ENCODE peak calls at places on chromosomes 13 and 19, in nine cellular contexts. One of them, this sample, is unnamed. For H3K36me3, the result is how much of the 10 kb centered on the place peaks cover.

GRCh38 chr13:38543561-38543960 is 143.3 kb upstream of the FREM2 start:
- DNase-seq in kidney epithelial cell: no peak
- DNase-seq in right lobe of liver: no peak
- DNase-seq in H1: no peak
- DNase-seq in GM06990: no peak
- DNase-seq in CD8-positive, alpha-beta T cell: no peak
- DNase-seq in mammary epithelial cell: peak
- DNase-seq in bronchial epithelial cell: peak
- DNase-seq in tibial artery: no peak
- DNase-seq in this sample: no peak

GRCh38 chr13:97627566-97627965 is 193.6 kb downstream of the RAP2A start:
- DNase-seq in tibial artery: peak
- DNase-seq in right lobe of liver: no peak
- DNase-seq in mammary epithelial cell: peak
- DNase-seq in kidney epithelial cell: peak
- DNase-seq in bronchial epithelial cell: peak
- DNase-seq in GM06990: no peak
- DNase-seq in H1: no peak
- DNase-seq in CD8-positive, alpha-beta T cell: no peak
- DNase-seq in this sample: peak

GRCh38 chr13:76903544-76904162 is 17.4 kb upstream of the KCTD12 start:
- DNase-seq in mammary epithelial cell: peak
- DNase-seq in right lobe of liver: peak
- DNase-seq in bronchial epithelial cell: peak
- DNase-seq in GM06990: peak
- DNase-seq in CD8-positive, alpha-beta T cell: peak
- DNase-seq in kidney epithelial cell: no peak
- DNase-seq in H1: peak
- DNase-seq in tibial artery: peak
- DNase-seq in this sample: no peak

GRCh38 chr19:379796-380195 is 29.2 kb downstream of the C2CD4C start:
- DNase-seq in tibial artery: no peak
- DNase-seq in bronchial epithelial cell: no peak
- DNase-seq in H1: no peak
- DNase-seq in right lobe of liver: no peak
- DNase-seq in mammary epithelial cell: no peak
- DNase-seq in GM06990: no peak
- DNase-seq in kidney epithelial cell: no peak
- DNase-seq in CD8-positive, alpha-beta T cell: no peak
- DNase-seq in this sample: no peak

GRCh38 chr19:11345122-11345752 is 831 bp downstream of the TMEM205 start:
- DNase-seq in H1: no peak
- DNase-seq in GM06990: no peak
- DNase-seq in tibial artery: no peak
- DNase-seq in mammary epithelial cell: no peak
- DNase-seq in CD8-positive, alpha-beta T cell: no peak
- DNase-seq in bronchial epithelial cell: peak
- DNase-seq in kidney epithelial cell: no peak
- DNase-seq in right lobe of liver: peak
- DNase-seq in this sample: no peak

GRCh38 chr19:19554074-19555023 is 16.3 kb downstream of the CILP2 start:
- DNase-seq in tibial artery: no peak
- DNase-seq in mammary epithelial cell: no peak
- DNase-seq in H1: peak
- DNase-seq in bronchial epithelial cell: no peak
- DNase-seq in kidney epithelial cell: no peak
- DNase-seq in GM06990: no peak
- DNase-seq in CD8-positive, alpha-beta T cell: no peak
- DNase-seq in right lobe of liver: no peak
- DNase-seq in this sample: no peak

GRCh38 chr19:4488496-4488895 is 16.4 kb downstream of the HDGFL2 start:
- DNase-seq in GM06990: no peak
- DNase-seq in right lobe of liver: no peak
- DNase-seq in mammary epithelial cell: no peak
- DNase-seq in kidney epithelial cell: no peak
- DNase-seq in H1: no peak
- DNase-seq in bronchial epithelial cell: no peak
- DNase-seq in CD8-positive, alpha-beta T cell: no peak
- DNase-seq in tibial artery: no peak
- DNase-seq in this sample: no peak

GRCh38 chr13:19713186-19713965 is 69.4 kb downstream of the PSPC1 start:
- DNase-seq in tibial artery: no peak
- DNase-seq in GM06990: peak
- DNase-seq in mammary epithelial cell: peak
- DNase-seq in bronchial epithelial cell: peak
- DNase-seq in CD8-positive, alpha-beta T cell: no peak
- DNase-seq in H1: no peak
- DNase-seq in right lobe of liver: no peak
- DNase-seq in kidney epithelial cell: peak
- DNase-seq in this sample: no peak

GRCh38 chr19:12779162-12779993 is 4.0 kb upstream of the HOOK2 start:
- DNase-seq in mammary epithelial cell: peak
- DNase-seq in H1: no peak
- DNase-seq in bronchial epithelial cell: no peak
- DNase-seq in CD8-positive, alpha-beta T cell: no peak
- DNase-seq in tibial artery: no peak
- DNase-seq in right lobe of liver: peak
- DNase-seq in GM06990: peak
- DNase-seq in kidney epithelial cell: no peak
- DNase-seq in this sample: peak

GRCh38 chr13:30179547-30180256 is 127.6 kb downstream of the KATNAL1 start:
- DNase-seq in right lobe of liver: no peak
- DNase-seq in GM06990: no peak
- DNase-seq in tibial artery: no peak
- DNase-seq in H1: no peak
- DNase-seq in bronchial epithelial cell: no peak
- DNase-seq in CD8-positive, alpha-beta T cell: no peak
- DNase-seq in kidney epithelial cell: no peak
- DNase-seq in mammary epithelial cell: no peak
- DNase-seq in this sample: no peak

GRCh38 chr13:109784590-109785140 is 1.7 kb downstream of the IRS2 start:
- DNase-seq in kidney epithelial cell: no peak
- DNase-seq in mammary epithelial cell: peak
- DNase-seq in GM06990: no peak
- DNase-seq in H1: peak
- DNase-seq in tibial artery: peak
- DNase-seq in bronchial epithelial cell: no peak
- DNase-seq in right lobe of liver: peak
- DNase-seq in CD8-positive, alpha-beta T cell: peak
- DNase-seq in this sample: no peak

GRCh38 chr13:46389457-46389856 is 2.4 kb upstream of the RUBCNL start:
- DNase-seq in GM06990: no peak
- DNase-seq in H1: no peak
- DNase-seq in mammary epithelial cell: no peak
- DNase-seq in kidney epithelial cell: no peak
- DNase-seq in right lobe of liver: no peak
- DNase-seq in tibial artery: no peak
- DNase-seq in CD8-positive, alpha-beta T cell: no peak
- DNase-seq in bronchial epithelial cell: no peak
- DNase-seq in this sample: no peak

GRCh38 chr19:46181386-46181774 is 33.3 kb downstream of the IGFL2 start:
- DNase-seq in tibial artery: no peak
- DNase-seq in mammary epithelial cell: no peak
- DNase-seq in bronchial epithelial cell: peak
- DNase-seq in H1: no peak
- DNase-seq in GM06990: no peak
- DNase-seq in right lobe of liver: no peak
- DNase-seq in CD8-positive, alpha-beta T cell: no peak
- DNase-seq in kidney epithelial cell: no peak
- DNase-seq in this sample: no peak

GRCh38 chr19:8393871-8394250 is 3.7 kb downstream of the RAB11B start:
- DNase-seq in H1: no peak
- DNase-seq in GM06990: no peak
- DNase-seq in bronchial epithelial cell: no peak
- DNase-seq in mammary epithelial cell: no peak
- DNase-seq in CD8-positive, alpha-beta T cell: no peak
- DNase-seq in kidney epithelial cell: no peak
- DNase-seq in right lobe of liver: no peak
- DNase-seq in tibial artery: no peak
- DNase-seq in this sample: no peak

GRCh38 chr19:51440846-51441409 is 17.3 kb downstream of the SIGLEC8 start:
- DNase-seq in H1: no peak
- DNase-seq in mammary epithelial cell: no peak
- DNase-seq in right lobe of liver: no peak
- DNase-seq in kidney epithelial cell: no peak
- DNase-seq in bronchial epithelial cell: no peak
- DNase-seq in tibial artery: no peak
- DNase-seq in GM06990: no peak
- DNase-seq in CD8-positive, alpha-beta T cell: peak
- DNase-seq in this sample: peak

GRCh38 chr19:7914598-7915045 is at the start of gene TGFBR3L:
- DNase-seq in bronchial epithelial cell: no peak
- DNase-seq in tibial artery: no peak
- DNase-seq in right lobe of liver: peak
- DNase-seq in kidney epithelial cell: no peak
- DNase-seq in H1: no peak
- DNase-seq in GM06990: peak
- DNase-seq in CD8-positive, alpha-beta T cell: no peak
- DNase-seq in mammary epithelial cell: no peak
- DNase-seq in this sample: no peak

GRCh38 chr13:86446311-86446710 is 647.1 kb upstream of the SLITRK6 start:
- DNase-seq in right lobe of liver: no peak
- DNase-seq in mammary epithelial cell: no peak
- DNase-seq in GM06990: no peak
- DNase-seq in kidney epithelial cell: no peak
- DNase-seq in CD8-positive, alpha-beta T cell: no peak
- DNase-seq in tibial artery: peak
- DNase-seq in bronchial epithelial cell: peak
- DNase-seq in H1: no peak
- DNase-seq in this sample: no peak

GRCh38 chr19:56868446-56868845 is 27.9 kb upstream of the PEG3 start:
- DNase-seq in mammary epithelial cell: no peak
- DNase-seq in tibial artery: no peak
- DNase-seq in H1: no peak
- DNase-seq in CD8-positive, alpha-beta T cell: no peak
- DNase-seq in GM06990: no peak
- DNase-seq in kidney epithelial cell: no peak
- DNase-seq in bronchial epithelial cell: no peak
- DNase-seq in right lobe of liver: no peak
- DNase-seq in this sample: no peak

GRCh38 chr13:50052478-50052877 is 37.2 kb downstream of the KCNRG start:
- DNase-seq in CD8-positive, alpha-beta T cell: no peak
- DNase-seq in bronchial epithelial cell: no peak
- DNase-seq in H1: no peak
- DNase-seq in right lobe of liver: no peak
- DNase-seq in kidney epithelial cell: no peak
- DNase-seq in tibial artery: no peak
- DNase-seq in GM06990: no peak
- DNase-seq in mammary epithelial cell: no peak
- DNase-seq in this sample: no peak
- H3K36me3 ChIP-seq in CD8-positive, alpha-beta T cell: under half
- H3K36me3 ChIP-seq in bronchial epithelial cell: under half
- H3K36me3 ChIP-seq in H1: under half
- H3K36me3 ChIP-seq in right lobe of liver: under half
- H3K36me3 ChIP-seq in kidney epithelial cell: under half
- H3K36me3 ChIP-seq in tibial artery: under half
- H3K36me3 ChIP-seq in GM06990: under half
- H3K36me3 ChIP-seq in mammary epithelial cell: under half
- H3K36me3 ChIP-seq in this sample: under half

DNA sequence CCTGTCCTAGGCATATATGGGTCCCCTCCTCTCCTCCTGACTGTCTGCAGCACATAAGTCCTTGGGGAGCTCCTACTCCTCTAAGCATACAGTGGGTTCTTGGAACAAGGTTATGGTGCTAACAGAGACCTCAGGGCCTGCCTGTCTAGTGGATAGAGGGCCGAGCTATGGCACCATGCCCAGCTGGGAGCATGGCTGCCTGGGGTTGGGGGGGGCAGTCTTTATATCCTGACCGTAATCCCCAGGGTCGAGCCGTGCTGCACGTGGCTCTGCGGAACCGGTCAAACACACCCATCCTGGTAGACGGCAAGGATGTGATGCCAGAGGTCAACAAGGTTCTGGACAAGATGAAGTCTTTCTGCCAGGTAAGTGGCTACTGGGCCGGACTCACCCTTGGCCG is 3.3 kb downstream of the GPI start:
- DNase-seq in right lobe of liver: no peak
- DNase-seq in GM06990: no peak
- DNase-seq in mammary epithelial cell: no peak
- DNase-seq in H1: no peak
- DNase-seq in kidney epithelial cell: no peak
- DNase-seq in CD8-positive, alpha-beta T cell: no peak
- DNase-seq in bronchial epithelial cell: no peak
- DNase-seq in tibial artery: no peak
- DNase-seq in this sample: no peak
- H3K36me3 ChIP-seq in right lobe of liver: under half
- H3K36me3 ChIP-seq in GM06990: under half
- H3K36me3 ChIP-seq in mammary epithelial cell: under half
- H3K36me3 ChIP-seq in H1: under half
- H3K36me3 ChIP-seq in kidney epithelial cell: under half
- H3K36me3 ChIP-seq in CD8-positive, alpha-beta T cell: under half
- H3K36me3 ChIP-seq in bronchial epithelial cell: under half
- H3K36me3 ChIP-seq in tibial artery: half or more
- H3K36me3 ChIP-seq in this sample: under half

DNA sequence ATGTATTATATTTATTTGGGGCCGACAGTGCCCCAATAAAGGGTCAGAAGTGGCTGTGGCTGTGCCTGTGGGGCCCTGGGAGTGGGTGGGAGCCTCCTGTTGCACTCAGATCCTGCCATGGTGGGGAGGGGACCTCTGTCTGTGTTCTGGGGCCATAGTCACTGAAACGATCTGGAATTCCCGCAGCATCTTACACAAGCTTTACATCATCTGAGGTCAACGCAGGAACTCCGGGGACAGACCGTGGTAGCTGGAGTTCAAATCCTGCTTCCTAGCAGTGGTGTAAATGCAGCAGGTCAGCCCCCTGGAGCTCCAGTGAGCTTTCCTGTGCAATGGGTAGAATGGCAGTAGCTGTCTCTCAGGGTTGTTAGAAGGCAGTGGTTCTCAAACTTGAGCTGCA is 3.9 kb upstream of the SCN1B start:
- DNase-seq in kidney epithelial cell: no peak
- DNase-seq in bronchial epithelial cell: no peak
- DNase-seq in H1: no peak
- DNase-seq in CD8-positive, alpha-beta T cell: no peak
- DNase-seq in GM06990: no peak
- DNase-seq in right lobe of liver: no peak
- DNase-seq in tibial artery: no peak
- DNase-seq in mammary epithelial cell: no peak
- DNase-seq in this sample: no peak
- H3K36me3 ChIP-seq in kidney epithelial cell: under half
- H3K36me3 ChIP-seq in bronchial epithelial cell: under half
- H3K36me3 ChIP-seq in H1: half or more
- H3K36me3 ChIP-seq in CD8-positive, alpha-beta T cell: half or more
- H3K36me3 ChIP-seq in GM06990: under half
- H3K36me3 ChIP-seq in right lobe of liver: under half
- H3K36me3 ChIP-seq in tibial artery: half or more
- H3K36me3 ChIP-seq in mammary epithelial cell: under half
- H3K36me3 ChIP-seq in this sample: half or more

DNA sequence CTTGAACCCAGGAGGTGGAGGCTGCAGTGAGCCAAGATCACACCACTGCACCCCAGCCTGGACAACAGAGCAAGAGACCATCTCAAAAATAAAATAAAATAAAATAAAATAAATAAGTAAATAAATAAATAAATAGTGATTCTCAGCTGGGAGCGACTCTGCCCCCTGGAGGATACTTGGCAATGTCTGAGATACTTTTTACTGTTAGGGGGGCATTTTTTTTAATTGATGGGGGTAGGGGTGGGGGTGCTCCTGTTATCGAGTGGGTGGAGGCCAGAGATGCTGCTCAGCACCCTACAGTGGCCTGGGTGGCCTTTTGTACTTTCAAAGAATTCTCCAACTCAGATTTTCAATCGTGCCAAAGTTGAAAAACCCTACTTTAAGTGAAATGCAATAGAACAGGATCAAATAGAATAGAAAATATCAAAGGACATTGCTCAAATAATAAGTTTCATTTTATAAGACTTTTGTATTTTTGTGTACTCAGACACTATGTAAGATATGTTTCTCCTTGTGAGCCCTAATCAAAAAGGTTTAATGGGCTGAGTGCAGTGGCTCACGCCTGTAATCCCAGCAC is 7.1 kb upstream of the CLPP start:
- DNase-seq in tibial artery: no peak
- DNase-seq in mammary epithelial cell: no peak
- DNase-seq in kidney epithelial cell: no peak
- DNase-seq in GM06990: no peak
- DNase-seq in H1: no peak
- DNase-seq in CD8-positive, alpha-beta T cell: no peak
- DNase-seq in bronchial epithelial cell: no peak
- DNase-seq in right lobe of liver: no peak
- DNase-seq in this sample: no peak
- H3K36me3 ChIP-seq in tibial artery: under half
- H3K36me3 ChIP-seq in mammary epithelial cell: under half
- H3K36me3 ChIP-seq in kidney epithelial cell: under half
- H3K36me3 ChIP-seq in GM06990: under half
- H3K36me3 ChIP-seq in H1: under half
- H3K36me3 ChIP-seq in CD8-positive, alpha-beta T cell: under half
- H3K36me3 ChIP-seq in bronchial epithelial cell: under half
- H3K36me3 ChIP-seq in right lobe of liver: under half
- H3K36me3 ChIP-seq in this sample: under half

This sample was measured in ascending aorta.